ENCODE peak calls at places on chromosomes 7 and 10, in nine cellular contexts. One of them, this sample, is unnamed.
A peak's percentile ranks its signal among the peaks of the same experiment; 100 is the strongest.

GRCh38 chr7:40716052-40716451 is 581.2 kb downstream of the SUGCT start:
- DNase-seq in heart right ventricle: no peak
- DNase-seq in GM12865: no peak
- DNase-seq in kidney epithelial cell: no peak
- DNase-seq in right cardiac atrium: no peak
- DNase-seq in fibroblast of pulmonary artery: peak; percentile 41
- DNase-seq in aorta: no peak
- DNase-seq in upper lobe of right lung: no peak
- DNase-seq in astrocyte of the spinal cord: no peak
- DNase-seq in this sample: no peak

GRCh38 chr7:70693690-70694356 is 438.1 kb upstream of the GALNT17 start:
- DNase-seq in aorta: peak; percentile 80
- DNase-seq in fibroblast of pulmonary artery: peak; percentile 45
- DNase-seq in kidney epithelial cell: no peak
- DNase-seq in right cardiac atrium: peak; percentile 92
- DNase-seq in GM12865: peak; percentile 86
- DNase-seq in heart right ventricle: peak; percentile 80
- DNase-seq in astrocyte of the spinal cord: peak; percentile 68
- DNase-seq in upper lobe of right lung: peak; percentile 91
- DNase-seq in this sample: peak; percentile 85

GRCh38 chr10:122624546-122624945 is 64.0 kb downstream of the DMBT1 start:
- DNase-seq in upper lobe of right lung: no peak
- DNase-seq in heart right ventricle: no peak
- DNase-seq in astrocyte of the spinal cord: no peak
- DNase-seq in right cardiac atrium: no peak
- DNase-seq in fibroblast of pulmonary artery: no peak
- DNase-seq in GM12865: no peak
- DNase-seq in aorta: no peak
- DNase-seq in kidney epithelial cell: no peak
- DNase-seq in this sample: no peak

GRCh38 chr10:4195214-4195613 is 410.2 kb upstream of the KLF6 start:
- DNase-seq in aorta: no peak
- DNase-seq in right cardiac atrium: no peak
- DNase-seq in kidney epithelial cell: peak; percentile 26
- DNase-seq in astrocyte of the spinal cord: peak; percentile 29
- DNase-seq in upper lobe of right lung: no peak
- DNase-seq in GM12865: no peak
- DNase-seq in heart right ventricle: no peak
- DNase-seq in fibroblast of pulmonary artery: no peak
- DNase-seq in this sample: no peak

GRCh38 chr7:99380823-99381663 is 6.5 kb downstream of the ARPC1B start:
- DNase-seq in heart right ventricle: no peak
- DNase-seq in aorta: peak; percentile 75
- DNase-seq in GM12865: peak; percentile 96
- DNase-seq in fibroblast of pulmonary artery: peak; percentile 64
- DNase-seq in upper lobe of right lung: no peak
- DNase-seq in kidney epithelial cell: no peak
- DNase-seq in astrocyte of the spinal cord: no peak
- DNase-seq in right cardiac atrium: peak; percentile 68
- DNase-seq in this sample: no peak

GRCh38 chr7:157881062-157881771 is 544.4 kb downstream of the DNAJB6 start:
- DNase-seq in heart right ventricle: no peak
- DNase-seq in astrocyte of the spinal cord: no peak
- DNase-seq in kidney epithelial cell: no peak
- DNase-seq in right cardiac atrium: no peak
- DNase-seq in GM12865: no peak
- DNase-seq in fibroblast of pulmonary artery: no peak
- DNase-seq in aorta: no peak
- DNase-seq in upper lobe of right lung: no peak
- DNase-seq in this sample: no peak

GRCh38 chr7:100366411-100367250 is 6.7 kb upstream of the PILRA start:
- DNase-seq in upper lobe of right lung: peak; percentile 62
- DNase-seq in heart right ventricle: no peak
- DNase-seq in fibroblast of pulmonary artery: no peak
- DNase-seq in kidney epithelial cell: no peak
- DNase-seq in astrocyte of the spinal cord: no peak
- DNase-seq in aorta: no peak
- DNase-seq in right cardiac atrium: no peak
- DNase-seq in GM12865: peak; percentile 67
- DNase-seq in this sample: no peak

GRCh38 chr10:70461397-70462348 is 16.9 kb upstream of the PALD1 start:
- DNase-seq in astrocyte of the spinal cord: peak; percentile 50
- DNase-seq in kidney epithelial cell: no peak
- DNase-seq in GM12865: peak; percentile 73
- DNase-seq in right cardiac atrium: peak; percentile 86
- DNase-seq in fibroblast of pulmonary artery: peak; percentile 56
- DNase-seq in heart right ventricle: peak; percentile 52
- DNase-seq in aorta: no peak
- DNase-seq in upper lobe of right lung: no peak
- DNase-seq in this sample: no peak

GRCh38 chr7:109206196-109206595 is 636.5 kb downstream of the DNAJB9 start:
- DNase-seq in aorta: no peak
- DNase-seq in fibroblast of pulmonary artery: no peak
- DNase-seq in GM12865: no peak
- DNase-seq in astrocyte of the spinal cord: no peak
- DNase-seq in kidney epithelial cell: no peak
- DNase-seq in upper lobe of right lung: no peak
- DNase-seq in right cardiac atrium: no peak
- DNase-seq in heart right ventricle: no peak
- DNase-seq in this sample: no peak

GRCh38 chr7:79968894-79969293 is 165.7 kb upstream of the GNAI1 start:
- DNase-seq in kidney epithelial cell: no peak
- DNase-seq in fibroblast of pulmonary artery: no peak
- DNase-seq in right cardiac atrium: no peak
- DNase-seq in upper lobe of right lung: no peak
- DNase-seq in GM12865: no peak
- DNase-seq in astrocyte of the spinal cord: no peak
- DNase-seq in aorta: no peak
- DNase-seq in heart right ventricle: no peak
- DNase-seq in this sample: no peak

GRCh38 chr10:30413996-30414576 is 19.9 kb upstream of the MAP3K8 start:
- DNase-seq in right cardiac atrium: no peak
- DNase-seq in kidney epithelial cell: no peak
- DNase-seq in heart right ventricle: no peak
- DNase-seq in upper lobe of right lung: no peak
- DNase-seq in fibroblast of pulmonary artery: peak; percentile 87
- DNase-seq in astrocyte of the spinal cord: peak; percentile 68
- DNase-seq in GM12865: peak; percentile 79
- DNase-seq in aorta: no peak
- DNase-seq in this sample: no peak

GRCh38 chr7:73567701-73568685 is 10.4 kb downstream of the TBL2 start:
- DNase-seq in aorta: peak; percentile 20
- DNase-seq in right cardiac atrium: no peak
- DNase-seq in astrocyte of the spinal cord: no peak
- DNase-seq in fibroblast of pulmonary artery: no peak
- DNase-seq in upper lobe of right lung: no peak
- DNase-seq in heart right ventricle: no peak
- DNase-seq in GM12865: no peak
- DNase-seq in kidney epithelial cell: no peak
- DNase-seq in this sample: no peak

GRCh38 chr10:115355162-115355760 is 262.1 kb downstream of the ATRNL1 start:
- DNase-seq in aorta: no peak
- DNase-seq in right cardiac atrium: no peak
- DNase-seq in heart right ventricle: no peak
- DNase-seq in upper lobe of right lung: no peak
- DNase-seq in GM12865: peak; percentile 73
- DNase-seq in kidney epithelial cell: peak; percentile 44
- DNase-seq in astrocyte of the spinal cord: peak; percentile 76
- DNase-seq in fibroblast of pulmonary artery: peak; percentile 75
- DNase-seq in this sample: no peak

GRCh38 chr7:3260425-3260762 is 40.7 kb upstream of the SDK1 start:
- DNase-seq in heart right ventricle: no peak
- DNase-seq in right cardiac atrium: no peak
- DNase-seq in aorta: no peak
- DNase-seq in upper lobe of right lung: no peak
- DNase-seq in GM12865: no peak
- DNase-seq in kidney epithelial cell: no peak
- DNase-seq in fibroblast of pulmonary artery: peak; percentile 81
- DNase-seq in astrocyte of the spinal cord: peak; percentile 48
- DNase-seq in this sample: no peak

GRCh38 chr10:53843691-53844362 is 957.2 kb downstream of the PCDH15 start:
- DNase-seq in GM12865: no peak
- DNase-seq in aorta: no peak
- DNase-seq in kidney epithelial cell: peak; percentile 21
- DNase-seq in right cardiac atrium: no peak
- DNase-seq in fibroblast of pulmonary artery: peak; percentile 29
- DNase-seq in upper lobe of right lung: no peak
- DNase-seq in heart right ventricle: no peak
- DNase-seq in astrocyte of the spinal cord: peak; percentile 42
- DNase-seq in this sample: no peak

GRCh38 chr10:11197266-11197712 is 179.6 kb downstream of the CELF2 start:
- DNase-seq in upper lobe of right lung: peak; percentile 67
- DNase-seq in fibroblast of pulmonary artery: peak; percentile 18
- DNase-seq in kidney epithelial cell: no peak
- DNase-seq in heart right ventricle: peak; percentile 35
- DNase-seq in right cardiac atrium: peak; percentile 79
- DNase-seq in aorta: peak; percentile 74
- DNase-seq in GM12865: peak; percentile 78
- DNase-seq in astrocyte of the spinal cord: no peak
- DNase-seq in this sample: peak; percentile 44

DNA sequence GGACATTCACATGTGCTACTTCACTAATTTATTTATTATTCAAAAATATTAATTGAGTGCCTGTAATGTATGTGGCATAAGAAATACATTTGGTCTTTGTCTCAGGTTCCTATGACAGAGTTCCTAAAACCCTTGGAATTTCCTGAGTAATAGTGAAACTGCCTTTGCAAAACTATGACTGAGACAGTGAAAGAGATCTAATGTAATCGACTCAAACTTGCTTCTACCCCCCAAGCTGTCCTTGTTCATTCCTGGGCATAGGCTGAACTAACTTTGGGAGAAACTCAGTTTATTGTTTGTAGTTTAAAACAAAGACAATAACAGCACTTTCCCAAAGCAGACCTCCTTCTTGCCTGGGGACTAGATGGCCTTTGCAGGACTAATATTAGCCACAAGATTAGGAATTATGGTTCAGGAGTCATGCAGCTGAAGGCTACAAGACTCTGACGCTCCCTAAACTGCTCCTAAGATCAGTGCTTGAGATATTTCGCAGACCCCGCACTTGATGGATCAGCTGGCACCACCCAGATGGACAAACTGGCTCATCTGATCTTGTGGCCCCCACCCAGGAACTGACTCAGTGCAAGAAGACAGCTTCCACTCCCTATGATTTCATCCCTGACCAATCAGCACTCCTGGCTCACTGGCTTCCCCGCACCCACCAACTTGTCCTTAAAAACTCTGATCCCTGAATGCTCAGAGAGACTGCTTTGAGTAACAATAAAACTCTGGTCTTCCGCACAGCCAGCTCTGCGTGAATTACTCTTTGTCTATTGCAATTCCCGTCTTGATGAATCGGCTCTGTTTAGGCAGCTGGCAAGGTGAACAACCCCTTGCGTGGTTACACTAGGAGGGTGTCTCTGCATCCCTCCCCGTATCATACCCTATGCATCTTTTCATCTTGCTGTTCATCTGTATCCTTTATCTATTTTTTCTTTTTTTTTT is 27.0 kb upstream of the NRBF2 start:
- DNase-seq in GM12865: no peak
- DNase-seq in heart right ventricle: peak; percentile 19
- DNase-seq in right cardiac atrium: peak; percentile 65
- DNase-seq in fibroblast of pulmonary artery: peak; percentile 62
- DNase-seq in upper lobe of right lung: no peak
- DNase-seq in astrocyte of the spinal cord: peak; percentile 56
- DNase-seq in kidney epithelial cell: no peak
- DNase-seq in aorta: peak; percentile 60
- DNase-seq in this sample: peak; percentile 71
- H3K4me3 ChIP-seq in GM12865: no peak overlapping the region
- H3K4me3 ChIP-seq in heart right ventricle: no peak overlapping the region
- H3K4me3 ChIP-seq in right cardiac atrium: no peak overlapping the region
- H3K4me3 ChIP-seq in fibroblast of pulmonary artery: no peak overlapping the region
- H3K4me3 ChIP-seq in upper lobe of right lung: no peak overlapping the region
- H3K4me3 ChIP-seq in astrocyte of the spinal cord: no peak overlapping the region
- H3K4me3 ChIP-seq in kidney epithelial cell: no peak overlapping the region
- H3K4me3 ChIP-seq in aorta: no peak overlapping the region
- H3K4me3 ChIP-seq in this sample: peak overlapping the region; percentile 13

GRCh38 chr10:20618148-20618547 is 279.0 kb downstream of the NEBL start:
- DNase-seq in astrocyte of the spinal cord: no peak
- DNase-seq in upper lobe of right lung: no peak
- DNase-seq in fibroblast of pulmonary artery: no peak
- DNase-seq in right cardiac atrium: no peak
- DNase-seq in kidney epithelial cell: no peak
- DNase-seq in heart right ventricle: no peak
- DNase-seq in GM12865: no peak
- DNase-seq in aorta: no peak
- DNase-seq in this sample: no peak
- H3K4me3 ChIP-seq in astrocyte of the spinal cord: no peak overlapping the region
- H3K4me3 ChIP-seq in upper lobe of right lung: no peak overlapping the region
- H3K4me3 ChIP-seq in fibroblast of pulmonary artery: no peak overlapping the region
- H3K4me3 ChIP-seq in right cardiac atrium: no peak overlapping the region
- H3K4me3 ChIP-seq in kidney epithelial cell: no peak overlapping the region
- H3K4me3 ChIP-seq in heart right ventricle: no peak overlapping the region
- H3K4me3 ChIP-seq in GM12865: no peak overlapping the region
- H3K4me3 ChIP-seq in aorta: no peak overlapping the region
- H3K4me3 ChIP-seq in this sample: no peak overlapping the region

DNA sequence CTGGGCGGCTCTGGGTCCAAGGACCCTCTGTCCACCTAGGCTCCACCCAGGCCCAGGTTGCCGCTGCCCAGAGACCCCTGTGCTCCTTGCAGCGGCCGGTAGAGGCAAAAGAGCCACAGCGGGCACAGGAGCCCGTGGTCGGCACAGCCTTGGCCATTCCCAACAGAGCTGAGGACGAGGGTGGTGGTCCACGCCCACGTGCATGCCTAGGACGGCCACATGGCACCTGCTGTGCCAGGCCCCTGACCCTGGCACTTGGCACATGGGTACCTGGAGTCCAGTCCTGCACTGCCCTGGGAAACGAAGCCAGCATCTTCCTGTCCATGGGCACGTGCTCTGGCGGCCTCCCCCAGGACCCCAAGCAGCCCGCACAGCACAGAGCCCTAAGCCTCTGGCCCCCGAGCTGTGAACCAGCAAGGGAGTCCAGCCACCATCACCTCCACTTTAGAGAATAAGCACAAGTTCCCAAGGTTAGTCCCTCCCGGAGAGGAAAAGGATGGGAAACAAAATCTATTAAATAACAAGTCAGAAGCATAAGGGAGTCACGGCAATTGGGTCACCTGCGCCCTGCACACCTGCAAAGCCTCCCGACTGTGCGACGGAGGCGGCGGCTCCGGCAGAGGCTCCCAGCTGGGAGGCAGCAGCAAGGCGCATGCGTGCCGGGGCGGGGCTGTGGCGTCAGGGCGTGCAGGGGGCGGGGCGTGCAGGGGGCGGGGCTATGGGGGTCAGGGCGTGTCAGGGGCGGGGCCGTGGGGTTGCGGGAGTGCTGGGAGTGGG is 59.1 kb downstream of the STK32C start:
- DNase-seq in kidney epithelial cell: no peak
- DNase-seq in astrocyte of the spinal cord: no peak
- DNase-seq in aorta: no peak
- DNase-seq in heart right ventricle: peak; percentile 73
- DNase-seq in fibroblast of pulmonary artery: peak; percentile 20
- DNase-seq in right cardiac atrium: peak; percentile 72
- DNase-seq in upper lobe of right lung: peak; percentile 80
- DNase-seq in GM12865: no peak
- DNase-seq in this sample: peak; percentile 53
- H3K4me3 ChIP-seq in kidney epithelial cell: peak overlapping the region; percentile 25
- H3K4me3 ChIP-seq in astrocyte of the spinal cord: no peak overlapping the region
- H3K4me3 ChIP-seq in aorta: no peak overlapping the region
- H3K4me3 ChIP-seq in heart right ventricle: no peak overlapping the region
- H3K4me3 ChIP-seq in fibroblast of pulmonary artery: peak overlapping the region; percentile 38
- H3K4me3 ChIP-seq in right cardiac atrium: no peak overlapping the region
- H3K4me3 ChIP-seq in upper lobe of right lung: peak overlapping the region; percentile 21
- H3K4me3 ChIP-seq in GM12865: no peak overlapping the region
- H3K4me3 ChIP-seq in this sample: peak overlapping the region; percentile 33

GRCh38 chr10:687583-688286 is 1.7 kb downstream of the DIP2C start:
- DNase-seq in astrocyte of the spinal cord: no peak
- DNase-seq in right cardiac atrium: no peak
- DNase-seq in upper lobe of right lung: no peak
- DNase-seq in aorta: no peak
- DNase-seq in kidney epithelial cell: no peak
- DNase-seq in GM12865: no peak
- DNase-seq in heart right ventricle: no peak
- DNase-seq in fibroblast of pulmonary artery: no peak
- DNase-seq in this sample: no peak
- H3K4me3 ChIP-seq in astrocyte of the spinal cord: peak overlapping the region; percentile 63
- H3K4me3 ChIP-seq in right cardiac atrium: peak overlapping the region; percentile 95
- H3K4me3 ChIP-seq in upper lobe of right lung: peak overlapping the region; percentile 65
- H3K4me3 ChIP-seq in aorta: peak overlapping the region; percentile 81
- H3K4me3 ChIP-seq in kidney epithelial cell: peak overlapping the region; percentile 80
- H3K4me3 ChIP-seq in GM12865: no peak overlapping the region
- H3K4me3 ChIP-seq in heart right ventricle: no peak overlapping the region
- H3K4me3 ChIP-seq in fibroblast of pulmonary artery: peak overlapping the region; percentile 70
- H3K4me3 ChIP-seq in this sample: peak overlapping the region; percentile 95